ENCODE peak calls at places on chromosomes 5 and 9, in four cellular contexts. One of them, this sample, is unnamed.

GRCh38 chr5:126961702-126962101 is 68.7 kb downstream of the MARCHF3 start:
- DNase-seq in AG04450: no peak
- DNase-seq in AG09319: peak
- DNase-seq in stimulated activated CD4-positive, alpha-beta T cell treated with anti-CD3 and anti-CD28 coated beads, Interleukin-12 subunit alpha, Interleukin-12 subunit beta, amount 100 ng/mL, for 24 hours: no peak
- DNase-seq in this sample: no peak

GRCh38 chr9:35882996-35883395 is 12.8 kb upstream of the OR13J1 start:
- DNase-seq in AG04450: no peak
- DNase-seq in AG09319: peak
- DNase-seq in stimulated activated CD4-positive, alpha-beta T cell treated with anti-CD3 and anti-CD28 coated beads, Interleukin-12 subunit alpha, Interleukin-12 subunit beta, amount 100 ng/mL, for 24 hours: no peak
- DNase-seq in this sample: no peak

GRCh38 chr9:106934831-106935230 is 71.9 kb downstream of the ZNF462 start:
- DNase-seq in AG04450: no peak
- DNase-seq in AG09319: no peak
- DNase-seq in stimulated activated CD4-positive, alpha-beta T cell treated with anti-CD3 and anti-CD28 coated beads, Interleukin-12 subunit alpha, Interleukin-12 subunit beta, amount 100 ng/mL, for 24 hours: no peak
- DNase-seq in this sample: no peak

GRCh38 chr5:154287136-154287535 is 96.6 kb downstream of the GALNT10 start:
- DNase-seq in AG04450: peak
- DNase-seq in AG09319: no peak
- DNase-seq in stimulated activated CD4-positive, alpha-beta T cell treated with anti-CD3 and anti-CD28 coated beads, Interleukin-12 subunit alpha, Interleukin-12 subunit beta, amount 100 ng/mL, for 24 hours: no peak
- DNase-seq in this sample: no peak

GRCh38 chr5:53302524-53302923 is 177.9 kb upstream of the FST start:
- DNase-seq in AG04450: no peak
- DNase-seq in AG09319: peak
- DNase-seq in stimulated activated CD4-positive, alpha-beta T cell treated with anti-CD3 and anti-CD28 coated beads, Interleukin-12 subunit alpha, Interleukin-12 subunit beta, amount 100 ng/mL, for 24 hours: no peak
- DNase-seq in this sample: no peak

GRCh38 chr9:136576269-136576626 is 30.4 kb upstream of the NOTCH1 start:
- DNase-seq in AG04450: no peak
- DNase-seq in AG09319: no peak
- DNase-seq in stimulated activated CD4-positive, alpha-beta T cell treated with anti-CD3 and anti-CD28 coated beads, Interleukin-12 subunit alpha, Interleukin-12 subunit beta, amount 100 ng/mL, for 24 hours: no peak
- DNase-seq in this sample: no peak

GRCh38 chr9:123470121-123470851 is 114.3 kb downstream of the CRB2 start:
- DNase-seq in AG04450: no peak
- DNase-seq in AG09319: no peak
- DNase-seq in stimulated activated CD4-positive, alpha-beta T cell treated with anti-CD3 and anti-CD28 coated beads, Interleukin-12 subunit alpha, Interleukin-12 subunit beta, amount 100 ng/mL, for 24 hours: no peak
- DNase-seq in this sample: no peak

GRCh38 chr5:6791031-6791577 is 77.9 kb downstream of the TENT4A start:
- DNase-seq in AG04450: no peak
- DNase-seq in AG09319: no peak
- DNase-seq in stimulated activated CD4-positive, alpha-beta T cell treated with anti-CD3 and anti-CD28 coated beads, Interleukin-12 subunit alpha, Interleukin-12 subunit beta, amount 100 ng/mL, for 24 hours: no peak
- DNase-seq in this sample: no peak

GRCh38 chr5:54294097-54294667 is 16.2 kb downstream of the ARL15 start:
- DNase-seq in AG04450: no peak
- DNase-seq in AG09319: no peak
- DNase-seq in stimulated activated CD4-positive, alpha-beta T cell treated with anti-CD3 and anti-CD28 coated beads, Interleukin-12 subunit alpha, Interleukin-12 subunit beta, amount 100 ng/mL, for 24 hours: no peak
- DNase-seq in this sample: no peak

GRCh38 chr5:113692466-113693204 is 179.1 kb downstream of the YTHDC2 start:
- DNase-seq in AG04450: no peak
- DNase-seq in AG09319: no peak
- DNase-seq in stimulated activated CD4-positive, alpha-beta T cell treated with anti-CD3 and anti-CD28 coated beads, Interleukin-12 subunit alpha, Interleukin-12 subunit beta, amount 100 ng/mL, for 24 hours: no peak
- DNase-seq in this sample: no peak

GRCh38 chr5:60835554-60835953 is 8.5 kb downstream of the ELOVL7 start:
- DNase-seq in AG04450: no peak
- DNase-seq in AG09319: no peak
- DNase-seq in stimulated activated CD4-positive, alpha-beta T cell treated with anti-CD3 and anti-CD28 coated beads, Interleukin-12 subunit alpha, Interleukin-12 subunit beta, amount 100 ng/mL, for 24 hours: no peak
- DNase-seq in this sample: no peak

GRCh38 chr5:32076699-32077695 is 97.1 kb downstream of the GOLPH3 start:
- DNase-seq in AG04450: peak
- DNase-seq in AG09319: no peak
- DNase-seq in stimulated activated CD4-positive, alpha-beta T cell treated with anti-CD3 and anti-CD28 coated beads, Interleukin-12 subunit alpha, Interleukin-12 subunit beta, amount 100 ng/mL, for 24 hours: peak
- DNase-seq in this sample: no peak

GRCh38 chr9:2059131-2059929 is 44.2 kb downstream of the SMARCA2 start:
- DNase-seq in AG04450: no peak
- DNase-seq in AG09319: no peak
- DNase-seq in stimulated activated CD4-positive, alpha-beta T cell treated with anti-CD3 and anti-CD28 coated beads, Interleukin-12 subunit alpha, Interleukin-12 subunit beta, amount 100 ng/mL, for 24 hours: no peak
- DNase-seq in this sample: no peak

GRCh38 chr5:109335114-109335513 is 74.7 kb downstream of the PJA2 start:
- DNase-seq in AG04450: no peak
- DNase-seq in AG09319: no peak
- DNase-seq in stimulated activated CD4-positive, alpha-beta T cell treated with anti-CD3 and anti-CD28 coated beads, Interleukin-12 subunit alpha, Interleukin-12 subunit beta, amount 100 ng/mL, for 24 hours: no peak
- DNase-seq in this sample: no peak

GRCh38 chr5:43367909-43368648 is 44.1 kb downstream of the CCL28 start:
- DNase-seq in AG04450: no peak
- DNase-seq in AG09319: no peak
- DNase-seq in stimulated activated CD4-positive, alpha-beta T cell treated with anti-CD3 and anti-CD28 coated beads, Interleukin-12 subunit alpha, Interleukin-12 subunit beta, amount 100 ng/mL, for 24 hours: no peak
- DNase-seq in this sample: no peak

GRCh38 chr5:179759961-179760541 is 27.4 kb downstream of the MAML1 start:
- DNase-seq in AG04450: no peak
- DNase-seq in AG09319: no peak
- DNase-seq in stimulated activated CD4-positive, alpha-beta T cell treated with anti-CD3 and anti-CD28 coated beads, Interleukin-12 subunit alpha, Interleukin-12 subunit beta, amount 100 ng/mL, for 24 hours: no peak
- DNase-seq in this sample: no peak

This sample was measured in activated gamma-delta T cell.